ENCODE peak calls at places on chromosome 1, in six cellular contexts. O is ACHN, L is brain microvascular endothelial cell, X is C1 segment of cervical spinal cord, J is heart right ventricle, D is pancreas. R is an unnamed sample.

GRCh38 chr1:194843077-194843476 is 1656.7 kb upstream of the B3GALT2 start:
- DNase-seq in X (no peak), O (no peak), J (no peak), L (no peak), D (no peak), R (no peak)

GRCh38 chr1:43711049-43711448 is 3.7 kb downstream of the ST3GAL3 start:
- DNase-seq in X (no peak), O (peak), L (peak), J (no peak), D (no peak), R (peak)

GRCh38 chr1:58524353-58524945 is 22.1 kb downstream of the OMA1 start:
- DNase-seq in O (no peak), L (no peak), J (no peak), X (no peak), D (no peak), R (no peak)

GRCh38 chr1:70504176-70504820 is 93.2 kb downstream of the CTH start:
- DNase-seq in D (no peak), X (no peak), J (no peak), O (peak), L (peak), R (peak)

GRCh38 chr1:241834733-241835377 is 13.1 kb upstream of the EXO1 start:
- DNase-seq in J (no peak), X (no peak), L (peak), O (peak), D (no peak), R (peak)

GRCh38 chr1:91683598-91683951 is 182.9 kb downstream of the CDC7 start:
- DNase-seq in L (no peak), O (no peak), D (no peak), J (peak), X (no peak), R (no peak)

GRCh38 chr1:68585371-68585770 is 88.5 kb upstream of the DEPDC1 start:
- DNase-seq in X (no peak), J (no peak), O (no peak), L (no peak), D (no peak), R (no peak)

GRCh38 chr1:235648407-235648907 is 1.1 kb downstream of the GNG4 start:
- DNase-seq in O (peak), D (peak), L (no peak), J (no peak), X (no peak), R (peak)

GRCh38 chr1:109395602-109396512 is 1.9 kb downstream of the SORT1 start:
- DNase-seq in O (peak), L (peak), D (no peak), X (no peak), J (no peak), R (no peak)

GRCh38 chr1:85411567-85412312 is 53.2 kb downstream of the DDAH1 start:
- DNase-seq in O (no peak), L (no peak), J (no peak), X (no peak), D (no peak), R (no peak)

GRCh38 chr1:14929547-14930223 is 223.9 kb upstream of the TMEM51 start:
- DNase-seq in L (peak), X (peak), D (no peak), J (no peak), O (no peak), R (no peak)

GRCh38 chr1:231778009-231778719 is 151.6 kb downstream of the DISC1 start:
- DNase-seq in J (peak), L (peak), O (no peak), D (peak), X (no peak), R (peak)

GRCh38 chr1:32496127-32496526 is 31.3 kb downstream of the ZBTB8B start:
- DNase-seq in L (peak), J (no peak), X (no peak), D (no peak), O (no peak), R (peak)

GRCh38 chr1:98389809-98390208 is 271.7 kb upstream of the SNX7 start:
- DNase-seq in L (peak), D (no peak), J (no peak), O (no peak), X (no peak), R (peak)

GRCh38 chr1:156412653-156413309 is 43.8 kb downstream of the RHBG start:
- DNase-seq in X (peak), D (no peak), J (no peak), O (no peak), L (no peak), R (no peak)

GRCh38 chr1:167683641-167684502 is 37.9 kb upstream of the MPZL1 start:
- DNase-seq in X (no peak), J (peak), D (no peak), O (no peak), L (peak), R (no peak)

GRCh38 chr1:85279463-85280080 is 3.1 kb upstream of the BCL10 start:
- DNase-seq in D (no peak), X (no peak), O (no peak), J (no peak), L (no peak), R (no peak)

GRCh38 chr1:234977891-234978396 is 150.7 kb downstream of the TOMM20 start:
- DNase-seq in O (no peak), X (no peak), D (no peak), L (no peak), J (no peak), R (peak)

GRCh38 chr1:18936471-18936813 is 20.0 kb downstream of the IFFO2 start:
- DNase-seq in D (no peak), O (no peak), J (no peak), X (no peak), L (no peak), R (no peak)

GRCh38 chr1:93864175-93864574 is 14.8 kb downstream of the DNTTIP2 start:
- DNase-seq in O (no peak), L (no peak), D (no peak), J (no peak), X (no peak), R (no peak)

GRCh38 chr1:8065369-8065768 is 39.3 kb upstream of the ERRFI1 start:
- DNase-seq in O (no peak), J (no peak), D (no peak), L (no peak), X (no peak), R (no peak)

GRCh38 chr1:20586939-20587638 is 1.8 kb upstream of the CDA start:
- DNase-seq in O (no peak), J (no peak), D (no peak), X (no peak), L (no peak), R (no peak)

GRCh38 chr1:80445021-80445420 is 1355.7 kb upstream of the ADGRL2 start:
- DNase-seq in J (no peak), O (no peak), X (no peak), D (no peak), L (no peak), R (no peak)

GRCh38 chr1:236063919-236064673 is 794 bp downstream of the NID1 start:
- DNase-seq in X (peak), O (peak), J (peak), D (peak), L (peak), R (peak)

GRCh38 chr1:234835239-234835638 is 225.3 kb upstream of the IRF2BP2 start:
- DNase-seq in L (no peak), O (no peak), X (no peak), J (no peak), D (no peak), R (no peak)

GRCh38 chr1:232142403-232143314 is 487.3 kb downstream of the SIPA1L2 start:
- DNase-seq in X (peak), D (no peak), L (peak), O (no peak), J (peak), R (peak)

GRCh38 chr1:109229531-109230127 is 15.9 kb downstream of the SARS1 start:
- DNase-seq in J (no peak), O (no peak), X (no peak), L (no peak), D (no peak), R (no peak)

GRCh38 chr1:119097380-119097779 is 43.1 kb downstream of the WARS2 start:
- DNase-seq in J (no peak), L (no peak), O (peak), D (no peak), X (no peak), R (no peak)

GRCh38 chr1:151606384-151606783 is 5.5 kb upstream of the SNX27 start:
- DNase-seq in X (no peak), O (no peak), D (no peak), J (no peak), L (no peak), R (no peak)

R was measured in endothelial cell of umbilical vein.